ENCODE peak calls at places on chromosomes 12 and 14, in six cellular contexts. One of them, this sample, is unnamed.

GRCh38 chr12:65779091-65779642 is 45.1 kb upstream of the HMGA2 start:
- DNase-seq in K562: no peak
- DNase-seq in A549: no peak
- DNase-seq in GM12878: no peak
- DNase-seq in endothelial cell of umbilical vein: peak; percentile 51
- DNase-seq in HepG2: no peak
- DNase-seq in this sample: no peak

GRCh38 chr12:93571854-93572711 is at the start of gene SOCS2:
- DNase-seq in endothelial cell of umbilical vein: peak; percentile 8
- DNase-seq in K562: peak; percentile 59
- DNase-seq in GM12878: no peak
- DNase-seq in HepG2: no peak
- DNase-seq in A549: peak; percentile 35
- DNase-seq in this sample: no peak

GRCh38 chr14:29321646-29322045 is 555.1 kb downstream of the FOXG1 start:
- DNase-seq in K562: no peak
- DNase-seq in GM12878: no peak
- DNase-seq in A549: no peak
- DNase-seq in HepG2: no peak
- DNase-seq in endothelial cell of umbilical vein: no peak
- DNase-seq in this sample: no peak

GRCh38 chr12:128864516-128865186 is 11.4 kb downstream of the GLT1D1 start:
- DNase-seq in endothelial cell of umbilical vein: no peak
- DNase-seq in HepG2: no peak
- DNase-seq in A549: no peak
- DNase-seq in GM12878: no peak
- DNase-seq in K562: no peak
- DNase-seq in this sample: no peak

GRCh38 chr12:122100568-122100967 is 22.0 kb downstream of the MLXIP start:
- DNase-seq in GM12878: no peak
- DNase-seq in endothelial cell of umbilical vein: no peak
- DNase-seq in K562: no peak
- DNase-seq in A549: no peak
- DNase-seq in HepG2: no peak
- DNase-seq in this sample: no peak

GRCh38 chr12:11688831-11689230 is 39.4 kb downstream of the ETV6 start:
- DNase-seq in K562: no peak
- DNase-seq in HepG2: no peak
- DNase-seq in GM12878: no peak
- DNase-seq in endothelial cell of umbilical vein: no peak
- DNase-seq in A549: no peak
- DNase-seq in this sample: no peak

GRCh38 chr14:50943261-50943942 is 881 bp downstream of the PYGL start:
- DNase-seq in K562: peak; percentile 34
- DNase-seq in endothelial cell of umbilical vein: peak; percentile 33
- DNase-seq in A549: peak; percentile 58
- DNase-seq in GM12878: no peak
- DNase-seq in HepG2: peak; percentile 55
- DNase-seq in this sample: peak; percentile 52

GRCh38 chr14:76836029-76836630 is 9.9 kb downstream of the LRRC74A start:
- DNase-seq in endothelial cell of umbilical vein: no peak
- DNase-seq in K562: no peak
- DNase-seq in HepG2: no peak
- DNase-seq in GM12878: no peak
- DNase-seq in A549: no peak
- DNase-seq in this sample: no peak

GRCh38 chr14:50714452-50715073 is 46.5 kb upstream of the SAV1 start:
- DNase-seq in GM12878: no peak
- DNase-seq in HepG2: peak; percentile 12
- DNase-seq in K562: peak; percentile 6
- DNase-seq in A549: no peak
- DNase-seq in endothelial cell of umbilical vein: peak; percentile 60
- DNase-seq in this sample: peak; percentile 51

GRCh38 chr14:63594455-63595372 is 47.0 kb downstream of the WDR89 start:
- DNase-seq in K562: no peak
- DNase-seq in HepG2: no peak
- DNase-seq in A549: no peak
- DNase-seq in GM12878: no peak
- DNase-seq in endothelial cell of umbilical vein: no peak
- DNase-seq in this sample: no peak

GRCh38 chr12:76914102-76914859 is 35.5 kb upstream of the CSRP2 start:
- DNase-seq in GM12878: no peak
- DNase-seq in endothelial cell of umbilical vein: no peak
- DNase-seq in A549: no peak
- DNase-seq in K562: no peak
- DNase-seq in HepG2: no peak
- DNase-seq in this sample: no peak

GRCh38 chr14:34254031-34254430 is 208.0 kb downstream of the SPTSSA start:
- DNase-seq in GM12878: no peak
- DNase-seq in endothelial cell of umbilical vein: no peak
- DNase-seq in HepG2: no peak
- DNase-seq in K562: no peak
- DNase-seq in A549: no peak
- DNase-seq in this sample: no peak

GRCh38 chr14:104664107-104664506 is 25.3 kb upstream of the INF2 start:
- DNase-seq in A549: no peak
- DNase-seq in K562: no peak
- DNase-seq in HepG2: no peak
- DNase-seq in endothelial cell of umbilical vein: no peak
- DNase-seq in GM12878: no peak
- DNase-seq in this sample: no peak

GRCh38 chr14:74459289-74459946 is 33.4 kb upstream of the SYNDIG1L start:
- DNase-seq in endothelial cell of umbilical vein: peak; percentile 49
- DNase-seq in K562: peak; percentile 47
- DNase-seq in GM12878: no peak
- DNase-seq in A549: peak; percentile 51
- DNase-seq in HepG2: peak; percentile 24
- DNase-seq in this sample: peak; percentile 48

GRCh38 chr14:33309081-33309480 is 370.4 kb downstream of the NPAS3 start:
- DNase-seq in HepG2: no peak
- DNase-seq in K562: no peak
- DNase-seq in GM12878: no peak
- DNase-seq in A549: no peak
- DNase-seq in endothelial cell of umbilical vein: no peak
- DNase-seq in this sample: no peak

GRCh38 chr12:71160585-71160984 is 2.8 kb upstream of the TSPAN8 start:
- DNase-seq in GM12878: no peak
- DNase-seq in K562: no peak
- DNase-seq in A549: no peak
- DNase-seq in HepG2: no peak
- DNase-seq in endothelial cell of umbilical vein: peak; percentile 41
- DNase-seq in this sample: no peak

GRCh38 chr12:45192041-45192695 is 23.7 kb upstream of the ANO6 start:
- DNase-seq in GM12878: no peak
- DNase-seq in K562: peak; percentile 65
- DNase-seq in endothelial cell of umbilical vein: peak; percentile 85
- DNase-seq in HepG2: peak; percentile 94
- DNase-seq in A549: peak; percentile 62
- DNase-seq in this sample: peak; percentile 92

GRCh38 chr12:18749381-18749957 is 11.6 kb downstream of the CAPZA3 start:
- DNase-seq in endothelial cell of umbilical vein: no peak
- DNase-seq in K562: no peak
- DNase-seq in HepG2: no peak
- DNase-seq in A549: no peak
- DNase-seq in GM12878: no peak
- DNase-seq in this sample: no peak

GRCh38 chr12:43063642-43064041 is 474.1 kb upstream of the PRICKLE1 start:
- DNase-seq in A549: no peak
- DNase-seq in endothelial cell of umbilical vein: no peak
- DNase-seq in GM12878: no peak
- DNase-seq in HepG2: no peak
- DNase-seq in K562: no peak
- DNase-seq in this sample: no peak

GRCh38 chr14:69612014-69612758 is 790 bp downstream of the SUSD6 start:
- DNase-seq in endothelial cell of umbilical vein: peak; percentile 51
- DNase-seq in K562: no peak
- DNase-seq in HepG2: no peak
- DNase-seq in A549: peak; percentile 27
- DNase-seq in GM12878: no peak
- DNase-seq in this sample: peak; percentile 65

GRCh38 chr14:69612759-69613145 is 1.4 kb downstream of the SUSD6 start:
- DNase-seq in endothelial cell of umbilical vein: no peak
- DNase-seq in GM12878: no peak
- DNase-seq in HepG2: no peak
- DNase-seq in A549: no peak
- DNase-seq in K562: no peak
- DNase-seq in this sample: no peak

GRCh38 chr14:69610859-69611263 is 535 bp upstream of the SUSD6 start:
- DNase-seq in HepG2: no peak
- DNase-seq in endothelial cell of umbilical vein: no peak
- DNase-seq in K562: no peak
- DNase-seq in GM12878: no peak
- DNase-seq in A549: no peak
- DNase-seq in this sample: no peak

GRCh38 chr14:69610020-69610858 is 1.2 kb upstream of the SUSD6 start:
- DNase-seq in K562: no peak
- DNase-seq in A549: no peak
- DNase-seq in HepG2: no peak
- DNase-seq in GM12878: no peak
- DNase-seq in endothelial cell of umbilical vein: no peak
- DNase-seq in this sample: no peak

DNA sequence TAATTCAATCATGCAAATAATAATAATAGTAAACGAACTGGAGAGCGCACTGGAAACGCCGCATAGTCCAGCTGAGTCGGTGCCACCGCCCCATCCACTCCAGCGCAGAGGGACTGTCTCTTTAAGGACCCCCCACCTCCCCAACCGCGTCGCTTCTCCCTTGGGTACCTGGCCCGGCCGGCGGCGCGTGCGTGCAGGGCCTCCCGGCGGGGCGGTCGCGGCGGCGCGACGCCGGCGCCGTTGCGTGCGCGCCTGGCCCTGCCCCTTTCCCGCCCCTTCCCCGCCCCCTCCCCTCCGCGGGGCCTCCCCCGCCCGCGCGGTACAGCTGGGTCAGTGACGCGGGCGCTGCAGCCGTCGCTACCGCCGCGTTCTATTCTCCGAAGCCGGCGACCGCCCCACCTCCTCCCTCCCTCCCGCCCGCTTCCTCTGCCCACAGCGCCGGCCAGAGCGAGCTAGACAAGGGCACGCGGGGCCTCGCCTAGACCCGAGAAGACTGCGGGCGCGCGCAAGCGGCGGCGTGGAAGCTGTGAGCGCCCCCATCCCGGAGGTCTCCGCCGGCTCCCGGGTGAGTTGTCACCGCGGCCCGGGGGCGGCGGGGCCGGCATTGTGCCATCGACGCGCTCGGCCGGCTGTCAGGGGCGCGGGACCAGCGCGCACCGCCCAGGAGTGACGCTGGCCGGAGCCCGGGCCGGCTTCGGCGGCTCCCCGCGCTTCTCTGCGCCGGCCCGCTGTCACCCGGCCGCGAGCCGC is at the start of gene SUSD6:
- DNase-seq in HepG2: peak; percentile 74
- DNase-seq in GM12878: no peak
- DNase-seq in endothelial cell of umbilical vein: peak; percentile 85
- DNase-seq in A549: peak; percentile 91
- DNase-seq in K562: peak; percentile 91
- DNase-seq in this sample: peak; percentile 92
- TF ChIP-seq POLR2A in HepG2: peak; percentile 60
- TF ChIP-seq POLR2A in GM12878: peak; percentile 76
- TF ChIP-seq POLR2A in endothelial cell of umbilical vein: peak; percentile 14
- TF ChIP-seq POLR2A in A549: peak; percentile 35
- TF ChIP-seq POLR2A in K562: no peak
- TF ChIP-seq POLR2A in this sample: peak; percentile 26

DNA sequence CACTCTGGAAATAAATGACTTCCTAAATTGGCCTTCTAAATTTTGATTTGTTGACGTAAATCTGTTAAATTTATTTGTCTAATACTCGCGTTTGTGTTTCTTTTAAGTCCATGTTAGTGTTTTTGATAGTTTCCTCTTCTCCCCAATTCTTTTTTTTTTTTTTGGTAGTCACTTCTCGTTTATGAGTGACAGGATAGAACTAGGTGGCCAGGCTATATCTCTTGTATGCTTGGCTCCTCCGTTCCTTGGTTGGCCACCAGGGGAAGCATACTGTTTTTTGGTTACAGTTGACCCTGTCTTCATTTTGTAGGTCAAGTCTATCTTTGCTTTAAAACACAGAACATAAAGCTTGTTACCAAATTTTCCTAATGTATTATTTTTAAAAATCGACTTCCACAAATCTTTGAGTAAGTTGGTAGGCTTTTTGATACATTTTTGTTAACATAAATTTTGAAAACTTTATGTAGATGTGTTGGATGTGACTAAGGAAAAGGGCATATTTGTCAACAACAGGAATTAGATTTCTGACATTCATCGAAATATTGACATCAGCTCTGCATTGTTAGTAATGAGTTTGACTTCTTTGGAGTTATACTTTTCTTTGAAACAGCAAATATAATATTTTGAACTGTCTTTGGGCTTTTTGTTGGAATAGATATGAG is 2.2 kb downstream of the RCOR1 start:
- DNase-seq in K562: peak; percentile 36
- DNase-seq in HepG2: peak; percentile 70
- DNase-seq in A549: peak; percentile 93
- DNase-seq in endothelial cell of umbilical vein: peak; percentile 75
- DNase-seq in GM12878: peak; percentile 66
- DNase-seq in this sample: peak; percentile 88
- TF ChIP-seq MYC in K562: no peak
- TF ChIP-seq MYC in HepG2: no peak
- TF ChIP-seq MYC in A549: no peak
- TF ChIP-seq MYC in endothelial cell of umbilical vein: no peak
- TF ChIP-seq MYC in GM12878: no peak
- TF ChIP-seq MYC in this sample: peak; percentile 21

DNA sequence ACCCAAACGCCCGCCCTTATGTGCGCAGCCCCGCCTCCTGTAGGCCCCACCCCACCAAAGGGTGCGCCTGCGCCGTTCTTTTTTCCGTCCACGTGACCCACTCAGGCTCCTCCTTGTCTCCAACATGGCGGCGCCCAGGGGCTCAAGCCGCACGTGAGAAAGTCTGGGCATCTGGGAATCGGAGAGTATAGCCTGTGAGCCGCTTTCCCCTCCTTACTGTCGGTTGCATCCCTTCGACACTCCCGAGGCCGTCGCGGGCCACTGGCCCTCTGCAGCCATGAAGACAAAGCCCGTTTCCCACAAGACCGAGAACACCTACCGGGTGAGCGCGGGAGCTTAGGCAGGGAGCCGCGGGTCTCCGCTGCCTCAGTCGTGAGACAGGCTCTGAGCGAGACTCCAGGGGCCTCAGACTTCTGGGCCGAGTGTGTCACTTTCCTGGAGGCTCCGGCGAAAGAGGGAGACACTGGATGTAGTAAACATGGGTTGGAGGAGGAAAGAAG is at the start of gene UTP20:
- DNase-seq in A549: peak; percentile 80
- DNase-seq in endothelial cell of umbilical vein: peak; percentile 94
- DNase-seq in HepG2: peak; percentile 79
- DNase-seq in K562: peak; percentile 98
- DNase-seq in GM12878: peak; percentile 67
- DNase-seq in this sample: peak; percentile 94
- TF ChIP-seq POLR2A in A549: peak; percentile 80
- TF ChIP-seq POLR2A in endothelial cell of umbilical vein: peak; percentile 61
- TF ChIP-seq POLR2A in HepG2: peak; percentile 77
- TF ChIP-seq POLR2A in K562: peak; percentile 82
- TF ChIP-seq POLR2A in GM12878: peak; percentile 86
- TF ChIP-seq POLR2A in this sample: peak; percentile 37

GRCh38 chr12:109982211-109982610 is 14.0 kb downstream of the GIT2 start:
- DNase-seq in HepG2: no peak
- DNase-seq in GM12878: no peak
- DNase-seq in A549: no peak
- DNase-seq in endothelial cell of umbilical vein: no peak
- DNase-seq in K562: no peak
- DNase-seq in this sample: no peak

GRCh38 chr12:109983432-109984142 is 12.6 kb downstream of the GIT2 start:
- DNase-seq in endothelial cell of umbilical vein: no peak
- DNase-seq in HepG2: no peak
- DNase-seq in K562: no peak
- DNase-seq in GM12878: no peak
- DNase-seq in A549: no peak
- DNase-seq in this sample: no peak

GRCh38 chr12:109981311-109981710 is 14.9 kb downstream of the GIT2 start:
- DNase-seq in K562: no peak
- DNase-seq in HepG2: no peak
- DNase-seq in GM12878: no peak
- DNase-seq in endothelial cell of umbilical vein: no peak
- DNase-seq in A549: no peak
- DNase-seq in this sample: no peak
- TF ChIP-seq MYC in K562: no peak
- TF ChIP-seq MYC in HepG2: no peak
- TF ChIP-seq MYC in GM12878: no peak
- TF ChIP-seq MYC in endothelial cell of umbilical vein: no peak
- TF ChIP-seq MYC in A549: no peak
- TF ChIP-seq MYC in this sample: no peak

This sample was measured in NB4.